ENCODE peak calls at places on chromosomes 11 and 22, in seven cellular contexts. E is left ventricle myocardium inferior, D is lower lobe of right lung, L is sigmoid colon, K is RWPE1, Y is foreskin fibroblast, J is progenitor cell of endocrine pancreas. N is an unnamed sample.

GRCh38 chr11:122226810-122227379 is 110.9 kb upstream of the BLID start:
- DNase-seq in E (no peak), D (no peak), L (no peak), K (no peak), Y (peak), J (no peak), N (no peak)

GRCh38 chr22:29951675-29952413 is 68.9 kb downstream of the MTMR3 start:
- DNase-seq in E (no peak), D (no peak), L (no peak), K (no peak), Y (no peak), J (no peak), N (no peak)

GRCh38 chr22:20655623-20656022 is 118.3 kb upstream of the SERPIND1 start:
- DNase-seq in E (no peak), D (no peak), L (no peak), K (no peak), Y (no peak), J (no peak), N (no peak)

GRCh38 chr11:106152013-106152412 is 74.6 kb downstream of the AASDHPPT start:
- DNase-seq in E (no peak), D (no peak), L (no peak), K (peak), Y (peak), J (no peak), N (no peak)

GRCh38 chr11:31687861-31688260 is 123.3 kb downstream of the PAX6 start:
- DNase-seq in E (no peak), D (no peak), L (no peak), K (no peak), Y (no peak), J (no peak), N (no peak)

GRCh38 chr22:18000441-18001039 is 23.8 kb downstream of the MICAL3 start:
- DNase-seq in E (no peak), D (no peak), L (peak), K (no peak), Y (peak), J (peak), N (peak)

GRCh38 chr11:445765-446588 is 4.1 kb upstream of the PTDSS2 start:
- DNase-seq in E (no peak), D (peak), L (no peak), K (no peak), Y (no peak), J (no peak), N (no peak)

GRCh38 chr11:62999649-63000048 is 14.9 kb upstream of the SLC22A6 start:
- DNase-seq in E (no peak), D (no peak), L (no peak), K (peak), Y (no peak), J (no peak), N (no peak)

GRCh38 chr22:50683994-50684371 is 11.4 kb downstream of the SHANK3 start:
- DNase-seq in E (no peak), D (no peak), L (no peak), K (peak), Y (no peak), J (no peak), N (no peak)

GRCh38 chr22:42315392-42315756 is 44.9 kb upstream of the TCF20 start:
- DNase-seq in E (no peak), D (no peak), L (no peak), K (no peak), Y (no peak), J (no peak), N (no peak)

GRCh38 chr11:9575531-9576240 is 2.2 kb downstream of the WEE1 start:
- DNase-seq in E (no peak), D (no peak), L (no peak), K (no peak), Y (no peak), J (no peak), N (no peak)

GRCh38 chr11:101987370-101987769 is 59.9 kb upstream of the CFAP300 start:
- DNase-seq in E (no peak), D (no peak), L (no peak), K (no peak), Y (no peak), J (no peak), N (no peak)

GRCh38 chr22:47124451-47124881 is 362.0 kb downstream of the TBC1D22A start:
- DNase-seq in E (peak), D (peak), L (no peak), K (no peak), Y (no peak), J (no peak), N (no peak)

GRCh38 chr11:86800076-86800955 is at the start of gene PRSS23:
- DNase-seq in E (peak), D (peak), L (peak), K (peak), Y (peak), J (peak), N (peak)

GRCh38 chr11:12842933-12843636 is 166.0 kb upstream of the RASSF10 start:
- DNase-seq in E (no peak), D (no peak), L (no peak), K (peak), Y (peak), J (no peak), N (peak)

GRCh38 chr11:67468056-67468455 is 995 bp downstream of the TMEM134 start:
- DNase-seq in E (no peak), D (peak), L (no peak), K (peak), Y (peak), J (no peak), N (no peak)

GRCh38 chr11:112886707-112887370 is 74.4 kb upstream of the NCAM1 start:
- DNase-seq in E (no peak), D (no peak), L (no peak), K (no peak), Y (peak), J (no peak), N (no peak)

GRCh38 chr11:68342459-68343158 is 30.2 kb downstream of the LRP5 start:
- DNase-seq in E (no peak), D (peak), L (no peak), K (peak), Y (no peak), J (peak), N (no peak)

GRCh38 chr11:32893947-32894827 is 1.6 kb downstream of the QSER1 start:
- DNase-seq in E (no peak), D (no peak), L (no peak), K (peak), Y (peak), J (no peak), N (peak)

GRCh38 chr11:112844530-112844929 is 116.7 kb upstream of the NCAM1 start:
- DNase-seq in E (no peak), D (no peak), L (peak), K (no peak), Y (no peak), J (no peak), N (no peak)

GRCh38 chr11:77075425-77075905 is 8.7 kb downstream of the CAPN5 start:
- DNase-seq in E (no peak), D (peak), L (peak), K (no peak), Y (no peak), J (no peak), N (no peak)

DNA sequence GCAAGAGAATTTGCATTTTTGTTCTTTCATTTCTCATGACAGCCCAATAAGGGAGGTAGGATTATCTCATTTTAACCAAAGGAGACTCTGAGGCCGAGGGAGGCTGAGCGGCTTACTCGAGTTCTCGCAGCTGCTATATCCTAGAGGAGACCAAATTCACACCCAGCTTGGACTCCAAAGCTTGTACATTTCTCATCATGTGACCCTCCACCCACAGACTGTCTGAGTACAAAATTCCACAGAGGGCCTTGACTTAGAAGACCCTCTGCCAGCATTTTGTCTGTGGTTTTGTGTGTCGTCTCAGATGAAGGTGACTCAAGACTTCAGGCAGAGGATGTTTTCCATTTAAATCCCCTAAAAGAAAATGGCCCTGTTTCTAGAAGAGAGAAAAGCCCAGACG is 305.1 kb downstream of the NTM start:
- DNase-seq in E (no peak), D (no peak), L (no peak), K (no peak), Y (no peak), J (no peak), N (no peak)
- TF ChIP-seq CTCF in E (no peak), D (no peak), L (no peak), K (no peak), Y (no peak), J (no peak), N (no peak)

GRCh38 chr22:26389125-26389524 is 39.9 kb upstream of the ASPHD2 start:
- DNase-seq in E (no peak), D (no peak), L (no peak), K (no peak), Y (no peak), J (no peak), N (no peak)

GRCh38 chr22:26394787-26395186 is 34.3 kb upstream of the ASPHD2 start:
- DNase-seq in E (no peak), D (no peak), L (no peak), K (no peak), Y (no peak), J (no peak), N (no peak)

GRCh38 chr22:26395926-26396325 is 33.1 kb upstream of the ASPHD2 start:
- DNase-seq in E (no peak), D (no peak), L (no peak), K (no peak), Y (no peak), J (no peak), N (no peak)

GRCh38 chr22:26391623-26392022 is 37.4 kb upstream of the ASPHD2 start:
- DNase-seq in E (no peak), D (no peak), L (no peak), K (no peak), Y (no peak), J (no peak), N (no peak)

DNA sequence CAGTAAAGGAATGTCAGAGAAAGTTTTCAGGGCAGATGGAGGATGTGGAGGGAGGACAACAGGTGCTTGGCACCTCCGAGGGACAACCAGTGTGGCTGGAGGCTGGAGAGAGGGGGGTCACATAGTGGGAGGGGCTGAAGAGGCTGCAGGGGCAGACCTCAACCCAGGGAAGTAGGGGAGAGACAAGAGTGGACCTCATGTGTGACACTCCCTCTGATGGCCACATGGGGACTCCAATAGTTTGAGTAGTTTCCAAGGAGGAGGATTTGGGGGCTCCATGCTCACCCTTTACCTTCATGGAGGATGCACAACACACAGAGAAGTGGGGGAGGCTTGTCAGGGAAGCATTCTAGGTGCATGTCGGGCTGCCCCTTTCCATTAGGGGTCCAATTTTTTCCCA is 35.1 kb upstream of the ASPHD2 start:
- DNase-seq in E (no peak), D (no peak), L (no peak), K (no peak), Y (no peak), J (no peak), N (no peak)
- TF ChIP-seq CTCF in E (no peak), D (no peak), L (no peak), K (no peak), Y (no peak), J (peak), N (no peak)

GRCh38 chr11:24738972-24739371 is 242.1 kb downstream of the LUZP2 start:
- DNase-seq in E (no peak), D (no peak), L (no peak), K (no peak), Y (no peak), J (no peak), N (no peak)
- TF ChIP-seq CTCF in E (no peak), D (no peak), L (no peak), K (no peak), Y (no peak), J (no peak), N (no peak)

DNA sequence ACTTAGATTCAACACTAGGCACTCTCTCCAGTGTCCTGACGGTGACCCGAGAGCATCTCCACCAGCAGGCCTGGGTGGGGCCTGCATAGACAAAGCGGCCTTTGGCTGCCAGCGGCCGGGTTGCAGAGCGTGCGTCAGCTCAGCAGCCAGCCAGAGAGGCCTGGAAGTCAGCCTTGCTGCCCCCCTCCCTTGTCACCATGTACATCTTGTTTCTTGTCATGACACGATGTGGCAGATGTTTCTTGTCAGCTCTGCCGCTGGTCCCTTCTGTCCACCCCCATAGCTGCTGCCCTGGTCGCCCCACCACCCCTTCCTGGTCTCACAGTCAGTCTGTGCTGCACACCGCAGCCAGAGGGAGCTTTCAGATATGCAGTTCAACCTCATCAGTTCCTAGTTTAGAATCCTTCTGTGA is 33.1 kb upstream of the CBX7 start:
- DNase-seq in E (peak), D (peak), L (peak), K (no peak), Y (peak), J (no peak), N (no peak)
- TF ChIP-seq CTCF in E (peak), D (peak), L (peak), K (no peak), Y (peak), J (no peak), N (no peak)

GRCh38 chr11:128745296-128746183 is 51.7 kb downstream of the FLI1 start:
- DNase-seq in E (no peak), D (no peak), L (no peak), K (no peak), Y (peak), J (no peak), N (peak)
- TF ChIP-seq CTCF in E (no peak), D (no peak), L (no peak), K (no peak), Y (peak), J (no peak), N (no peak)

GRCh38 chr11:59938718-59939117 is 486 bp downstream of the OOSP1 start:
- DNase-seq in E (no peak), D (no peak), L (no peak), K (no peak), Y (no peak), J (no peak), N (no peak)

GRCh38 chr11:59941091-59941490 is 2.9 kb downstream of the OOSP1 start:
- DNase-seq in E (no peak), D (no peak), L (no peak), K (no peak), Y (no peak), J (no peak), N (no peak)

GRCh38 chr11:59938132-59938531 is at the start of gene OOSP1:
- DNase-seq in E (no peak), D (no peak), L (no peak), K (no peak), Y (no peak), J (no peak), N (no peak)

GRCh38 chr11:59943996-59944395 is 5.8 kb downstream of the OOSP1 start:
- DNase-seq in E (no peak), D (no peak), L (no peak), K (no peak), Y (no peak), J (no peak), N (peak)

DNA sequence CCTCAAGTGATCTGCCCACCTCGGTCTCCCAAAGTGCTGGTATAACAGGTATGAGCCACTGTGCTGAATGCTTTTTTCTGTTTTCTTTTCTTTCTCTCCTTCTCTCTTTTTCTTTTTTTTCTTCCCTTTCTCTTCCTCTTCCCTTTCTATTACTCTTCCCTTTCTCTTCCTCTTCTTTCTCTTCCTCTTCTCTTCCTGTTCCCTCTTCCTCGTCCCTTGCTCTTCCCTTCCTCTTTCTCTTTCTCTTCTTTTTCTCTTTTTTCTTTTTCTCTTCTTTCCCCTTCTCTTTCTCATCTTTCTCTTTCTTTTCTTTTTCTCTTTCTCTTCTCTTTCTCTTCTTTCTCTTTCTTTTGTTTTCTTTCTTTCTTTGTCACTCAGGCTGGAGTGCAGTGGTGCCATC is 1.2 kb downstream of the OOSP1 start:
- DNase-seq in E (no peak), D (no peak), L (no peak), K (no peak), Y (no peak), J (no peak), N (no peak)
- TF ChIP-seq CTCF in E (no peak), D (no peak), L (no peak), K (no peak), Y (no peak), J (no peak), N (no peak)

GRCh38 chr11:71086687-71087258 is 165.6 kb downstream of the SHANK2 start:
- DNase-seq in E (no peak), D (no peak), L (no peak), K (peak), Y (peak), J (peak), N (peak)
- TF ChIP-seq CTCF in E (peak), D (peak), L (peak), K (peak), Y (peak), J (peak), N (peak)

N was measured in nephron progenitor cell.